ENCODE peak calls at places on chromosomes 7 and 10, in six cellular contexts. One of them, this sample, is unnamed.

GRCh38 chr7:123994449-123994848 is 38.4 kb downstream of the TMEM229A start:
- DNase-seq in Peyer's patch: no peak
- DNase-seq in NCI-H1436: no peak
- DNase-seq in NCI-H2029: no peak
- DNase-seq in PC-9: no peak
- DNase-seq in Ammon's horn: peak; percentile 42
- DNase-seq in this sample: no peak

GRCh38 chr10:103102195-103102594 is 90.9 kb downstream of the NT5C2 start:
- DNase-seq in Peyer's patch: no peak
- DNase-seq in NCI-H1436: no peak
- DNase-seq in NCI-H2029: no peak
- DNase-seq in PC-9: no peak
- DNase-seq in Ammon's horn: no peak
- DNase-seq in this sample: no peak

GRCh38 chr10:106185991-106186390 is 978.5 kb downstream of the SORCS1 start:
- DNase-seq in Peyer's patch: no peak
- DNase-seq in NCI-H1436: no peak
- DNase-seq in NCI-H2029: no peak
- DNase-seq in PC-9: no peak
- DNase-seq in Ammon's horn: no peak
- DNase-seq in this sample: no peak

GRCh38 chr10:45809829-45810228 is 37.5 kb downstream of the AGAP4 start:
- DNase-seq in Peyer's patch: no peak
- DNase-seq in NCI-H1436: no peak
- DNase-seq in NCI-H2029: no peak
- DNase-seq in PC-9: no peak
- DNase-seq in Ammon's horn: peak; percentile 6
- DNase-seq in this sample: no peak

GRCh38 chr7:134874407-134874806 is 95.0 kb downstream of the CALD1 start:
- DNase-seq in Peyer's patch: no peak
- DNase-seq in NCI-H1436: no peak
- DNase-seq in NCI-H2029: no peak
- DNase-seq in PC-9: no peak
- DNase-seq in Ammon's horn: no peak
- DNase-seq in this sample: no peak

GRCh38 chr10:101297901-101298451 is 56.0 kb upstream of the BTRC start:
- DNase-seq in Peyer's patch: peak; percentile 76
- DNase-seq in NCI-H1436: peak; percentile 43
- DNase-seq in NCI-H2029: no peak
- DNase-seq in PC-9: peak; percentile 53
- DNase-seq in Ammon's horn: peak; percentile 49
- DNase-seq in this sample: no peak

GRCh38 chr10:125578658-125579315 is 104.2 kb downstream of the TEX36 start:
- DNase-seq in Peyer's patch: no peak
- DNase-seq in NCI-H1436: no peak
- DNase-seq in NCI-H2029: no peak
- DNase-seq in PC-9: no peak
- DNase-seq in Ammon's horn: no peak
- DNase-seq in this sample: no peak

GRCh38 chr7:81138850-81139249 is 220.0 kb upstream of the SEMA3C start:
- DNase-seq in Peyer's patch: no peak
- DNase-seq in NCI-H1436: no peak
- DNase-seq in NCI-H2029: no peak
- DNase-seq in PC-9: no peak
- DNase-seq in Ammon's horn: no peak
- DNase-seq in this sample: no peak

GRCh38 chr10:129325893-129326292 is 141.1 kb upstream of the MGMT start:
- DNase-seq in Peyer's patch: no peak
- DNase-seq in NCI-H1436: no peak
- DNase-seq in NCI-H2029: no peak
- DNase-seq in PC-9: no peak
- DNase-seq in Ammon's horn: no peak
- DNase-seq in this sample: no peak

GRCh38 chr10:13893926-13894325 is 307.2 kb downstream of the PRPF18 start:
- DNase-seq in Peyer's patch: no peak
- DNase-seq in NCI-H1436: no peak
- DNase-seq in NCI-H2029: no peak
- DNase-seq in PC-9: peak; percentile 27
- DNase-seq in Ammon's horn: no peak
- DNase-seq in this sample: peak; percentile 69

GRCh38 chr7:80373431-80374032 is 138.3 kb downstream of the GNAT3 start:
- DNase-seq in Peyer's patch: no peak
- DNase-seq in NCI-H1436: no peak
- DNase-seq in NCI-H2029: no peak
- DNase-seq in PC-9: no peak
- DNase-seq in Ammon's horn: no peak
- DNase-seq in this sample: peak; percentile 42

GRCh38 chr10:97333351-97333600 is 1.3 kb downstream of the FRAT2 start:
- DNase-seq in Peyer's patch: no peak
- DNase-seq in NCI-H1436: no peak
- DNase-seq in NCI-H2029: no peak
- DNase-seq in PC-9: no peak
- DNase-seq in Ammon's horn: no peak
- DNase-seq in this sample: no peak

GRCh38 chr10:79066460-79067240 is 2.1 kb upstream of the ZMIZ1 start:
- DNase-seq in Peyer's patch: no peak
- DNase-seq in NCI-H1436: peak; percentile 55
- DNase-seq in NCI-H2029: no peak
- DNase-seq in PC-9: peak; percentile 36
- DNase-seq in Ammon's horn: peak; percentile 59
- DNase-seq in this sample: peak; percentile 34

GRCh38 chr7:130143334-130143732 is 61.9 kb downstream of the TMEM209 start:
- DNase-seq in Peyer's patch: no peak
- DNase-seq in NCI-H1436: no peak
- DNase-seq in NCI-H2029: no peak
- DNase-seq in PC-9: no peak
- DNase-seq in Ammon's horn: no peak
- DNase-seq in this sample: no peak

GRCh38 chr7:1541431-1542162 is 11.1 kb downstream of the MAFK start:
- DNase-seq in Peyer's patch: no peak
- DNase-seq in NCI-H1436: no peak
- DNase-seq in NCI-H2029: no peak
- DNase-seq in PC-9: no peak
- DNase-seq in Ammon's horn: no peak
- DNase-seq in this sample: no peak

GRCh38 chr7:50356212-50356944 is 51.9 kb downstream of the IKZF1 start:
- DNase-seq in Peyer's patch: no peak
- DNase-seq in NCI-H1436: no peak
- DNase-seq in NCI-H2029: no peak
- DNase-seq in PC-9: no peak
- DNase-seq in Ammon's horn: peak; percentile 42
- DNase-seq in this sample: no peak

GRCh38 chr7:43876266-43876665 is 6.9 kb upstream of the MRPS24 start:
- DNase-seq in Peyer's patch: no peak
- DNase-seq in NCI-H1436: no peak
- DNase-seq in NCI-H2029: no peak
- DNase-seq in PC-9: no peak
- DNase-seq in Ammon's horn: no peak
- DNase-seq in this sample: no peak

GRCh38 chr10:3749597-3750351 is 35.2 kb downstream of the KLF6 start:
- DNase-seq in Peyer's patch: no peak
- DNase-seq in NCI-H1436: no peak
- DNase-seq in NCI-H2029: no peak
- DNase-seq in PC-9: no peak
- DNase-seq in Ammon's horn: peak; percentile 57
- DNase-seq in this sample: no peak

GRCh38 chr7:151071032-151071866 is 9.4 kb downstream of the FASTK start:
- DNase-seq in Peyer's patch: no peak
- DNase-seq in NCI-H1436: no peak
- DNase-seq in NCI-H2029: no peak
- DNase-seq in PC-9: no peak
- DNase-seq in Ammon's horn: no peak
- DNase-seq in this sample: no peak

GRCh38 chr7:71015260-71015900 is 116.6 kb upstream of the GALNT17 start:
- DNase-seq in Peyer's patch: no peak
- DNase-seq in NCI-H1436: no peak
- DNase-seq in NCI-H2029: no peak
- DNase-seq in PC-9: no peak
- DNase-seq in Ammon's horn: peak; percentile 5
- DNase-seq in this sample: no peak